ENCODE peak calls at places on chromosomes 6 and 20, in six cellular contexts. W, A, M, E, G and H are unnamed samples.

GRCh38 chr20:23050847-23051627 is 1.6 kb upstream of the THBD start:
- DNase-seq in W (peak), A (no peak), M (no peak), E (peak), G (peak), H (peak)

GRCh38 chr6:110178626-110179405 is 654 bp downstream of the WASF1 start:
- DNase-seq in W (peak), A (peak), M (peak), E (peak), G (peak), H (peak)

GRCh38 chr6:24313477-24314141 is 44.2 kb downstream of the DCDC2 start:
- DNase-seq in W (no peak), A (no peak), M (no peak), E (no peak), G (peak), H (peak)

GRCh38 chr6:164927288-164928040 is 381.9 kb downstream of the C6orf118 start:
- DNase-seq in W (peak), A (peak), M (peak), E (peak), G (peak), H (no peak)

GRCh38 chr6:167267896-167268528 is 23.1 kb upstream of the UNC93A start:
- DNase-seq in W (no peak), A (no peak), M (no peak), E (no peak), G (no peak), H (no peak)

GRCh38 chr20:38216736-38217595 is 43.6 kb downstream of the KIAA1755 start:
- DNase-seq in W (no peak), A (no peak), M (no peak), E (no peak), G (no peak), H (no peak)

GRCh38 chr6:89483111-89483720 is 50.3 kb downstream of the ANKRD6 start:
- DNase-seq in W (no peak), A (no peak), M (no peak), E (peak), G (no peak), H (no peak)

GRCh38 chr6:144394209-144394608 is 109.1 kb downstream of the UTRN start:
- DNase-seq in W (no peak), A (no peak), M (no peak), E (no peak), G (peak), H (no peak)

GRCh38 chr20:1579488-1579887 is 22.0 kb upstream of the SIRPD start:
- DNase-seq in W (no peak), A (no peak), M (no peak), E (no peak), G (no peak), H (no peak)

GRCh38 chr20:1430004-1430451 is 36.6 kb downstream of the NSFL1C start:
- DNase-seq in W (no peak), A (no peak), M (no peak), E (no peak), G (no peak), H (peak)

GRCh38 chr6:81331526-81331925 is 421.0 kb downstream of the TENT5A start:
- DNase-seq in W (no peak), A (no peak), M (no peak), E (no peak), G (peak), H (no peak)

GRCh38 chr20:53609501-53610445 is 16.1 kb upstream of the ZNF217 start:
- DNase-seq in W (peak), A (peak), M (peak), E (peak), G (no peak), H (no peak)

GRCh38 chr6:56199956-56200355 is 47.4 kb downstream of the COL21A1 start:
- DNase-seq in W (no peak), A (no peak), M (no peak), E (no peak), G (peak), H (no peak)

GRCh38 chr6:161418458-161418945 is 144.6 kb upstream of the AGPAT4 start:
- DNase-seq in W (peak), A (no peak), M (no peak), E (no peak), G (peak), H (no peak)

GRCh38 chr20:3911956-3912355 is 22.8 kb downstream of the PANK2 start:
- DNase-seq in W (peak), A (no peak), M (no peak), E (no peak), G (no peak), H (no peak)

GRCh38 chr20:2610941-2611720 is 41.3 kb upstream of the NOP56 start:
- DNase-seq in W (no peak), A (no peak), M (no peak), E (no peak), G (no peak), H (no peak)

GRCh38 chr6:142469220-142469619 is 167.4 kb downstream of the ADGRG6 start:
- DNase-seq in W (no peak), A (no peak), M (no peak), E (no peak), G (no peak), H (no peak)

GRCh38 chr6:159969204-159969912 is 476 bp downstream of the IGF2R start:
- DNase-seq in W (no peak), A (no peak), M (peak), E (peak), G (no peak), H (no peak)

GRCh38 chr20:47164076-47164634 is 192.3 kb downstream of the ZMYND8 start:
- DNase-seq in W (no peak), A (no peak), M (no peak), E (no peak), G (no peak), H (no peak)

GRCh38 chr6:40798069-40798770 is 211.1 kb upstream of the LRFN2 start:
- DNase-seq in W (no peak), A (no peak), M (no peak), E (no peak), G (no peak), H (no peak)

GRCh38 chr6:105402090-105402980 is 547 bp downstream of the PREP start:
- DNase-seq in W (peak), A (peak), M (no peak), E (no peak), G (peak), H (no peak)

GRCh38 chr20:40668449-40669228 is 20.4 kb downstream of the MAFB start:
- DNase-seq in W (no peak), A (no peak), M (no peak), E (no peak), G (peak), H (no peak)

GRCh38 chr6:168318090-168318489 is 1.5 kb downstream of the DACT2 start:
- DNase-seq in W (no peak), A (no peak), M (no peak), E (no peak), G (no peak), H (no peak)

GRCh38 chr6:50145125-50145524 is 95.4 kb upstream of the DEFB112 start:
- DNase-seq in W (peak), A (no peak), M (no peak), E (no peak), G (no peak), H (no peak)

GRCh38 chr6:130293800-130294199 is 71.0 kb upstream of the SAMD3 start:
- DNase-seq in W (peak), A (no peak), M (no peak), E (no peak), G (peak), H (no peak)

GRCh38 chr6:158819213-158819976 is at the start of gene EZR:
- DNase-seq in W (peak), A (peak), M (peak), E (peak), G (peak), H (no peak)

GRCh38 chr6:156698239-156699016 is 78.8 kb upstream of the ARID1B start:
- DNase-seq in W (no peak), A (no peak), M (no peak), E (no peak), G (no peak), H (no peak)

GRCh38 chr6:113564401-113565161 is 292.6 kb upstream of the MARCKS start:
- DNase-seq in W (no peak), A (no peak), M (no peak), E (peak), G (peak), H (no peak)

GRCh38 chr20:24950836-24951525 is 1.9 kb downstream of the CST7 start:
- DNase-seq in W (no peak), A (peak), M (no peak), E (no peak), G (no peak), H (no peak)

GRCh38 chr6:20492099-20492498 is 42.2 kb upstream of the CDKAL1 start:
- DNase-seq in W (no peak), A (no peak), M (no peak), E (no peak), G (no peak), H (no peak)

GRCh38 chr6:67888886-67889681 is 746.0 kb upstream of the ADGRB3 start:
- DNase-seq in W (peak), A (no peak), M (no peak), E (no peak), G (no peak), H (no peak)

GRCh38 chr20:40781340-40781916 is 92.4 kb upstream of the MAFB start:
- DNase-seq in W (no peak), A (no peak), M (no peak), E (no peak), G (no peak), H (no peak)

GRCh38 chr6:36624461-36625160 is 30.4 kb downstream of the SRSF3 start:
- DNase-seq in W (no peak), A (no peak), M (no peak), E (peak), G (no peak), H (no peak)

GRCh38 chr6:36627801-36628246 is 33.7 kb downstream of the SRSF3 start:
- DNase-seq in W (no peak), A (no peak), M (no peak), E (peak), G (no peak), H (no peak)

GRCh38 chr6:36625161-36625919 is 31.2 kb downstream of the SRSF3 start:
- DNase-seq in W (no peak), A (no peak), M (no peak), E (peak), G (peak), H (no peak)

GRCh38 chr6:36627141-36627540 is 33.0 kb downstream of the SRSF3 start:
- DNase-seq in W (no peak), A (no peak), M (no peak), E (peak), G (no peak), H (no peak)

GRCh38 chr6:36626636-36627035 is 32.5 kb downstream of the SRSF3 start:
- DNase-seq in W (no peak), A (no peak), M (no peak), E (peak), G (no peak), H (no peak)
- H3K27ac ChIP-seq in W (no peak), A (no peak), M (no peak), E (peak), G (no peak), H (no peak)

DNA sequence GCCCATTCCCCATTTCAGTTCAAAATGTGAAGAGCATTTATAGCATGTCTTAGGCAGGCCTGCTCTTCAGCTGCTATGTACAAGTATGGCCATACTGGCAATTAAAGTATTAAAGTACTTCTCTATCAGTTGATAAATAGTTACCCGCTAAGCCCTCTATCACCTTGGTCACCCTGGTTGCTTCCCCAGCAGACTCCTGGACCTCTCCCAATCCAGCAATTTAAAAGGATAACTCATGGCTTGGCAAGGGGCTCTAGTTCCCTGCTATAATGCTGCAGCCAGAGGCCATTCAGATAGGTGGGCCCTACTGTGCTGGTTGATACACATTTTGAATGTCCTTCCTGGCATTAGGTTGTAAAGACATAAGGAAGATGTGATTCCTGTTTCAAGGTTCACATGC is 7.0 kb downstream of the C6orf163 start:
- DNase-seq in W (no peak), A (no peak), M (no peak), E (no peak), G (no peak), H (no peak)
- H3K27ac ChIP-seq in W (no peak), A (no peak), M (no peak), E (no peak), G (no peak), H (no peak)

GRCh38 chr6:139308936-139309603 is 17.3 kb upstream of the TXLNB start:
- DNase-seq in W (no peak), A (no peak), M (no peak), E (peak), G (peak), H (no peak)

GRCh38 chr6:139313229-139313628 is 21.4 kb upstream of the TXLNB start:
- DNase-seq in W (no peak), A (no peak), M (no peak), E (no peak), G (no peak), H (no peak)

GRCh38 chr6:139313784-139314545 is 22.2 kb upstream of the TXLNB start:
- DNase-seq in W (no peak), A (no peak), M (no peak), E (no peak), G (no peak), H (no peak)

GRCh38 chr6:139308284-139308916 is 16.6 kb upstream of the TXLNB start:
- DNase-seq in W (no peak), A (no peak), M (no peak), E (no peak), G (peak), H (no peak)

DNA sequence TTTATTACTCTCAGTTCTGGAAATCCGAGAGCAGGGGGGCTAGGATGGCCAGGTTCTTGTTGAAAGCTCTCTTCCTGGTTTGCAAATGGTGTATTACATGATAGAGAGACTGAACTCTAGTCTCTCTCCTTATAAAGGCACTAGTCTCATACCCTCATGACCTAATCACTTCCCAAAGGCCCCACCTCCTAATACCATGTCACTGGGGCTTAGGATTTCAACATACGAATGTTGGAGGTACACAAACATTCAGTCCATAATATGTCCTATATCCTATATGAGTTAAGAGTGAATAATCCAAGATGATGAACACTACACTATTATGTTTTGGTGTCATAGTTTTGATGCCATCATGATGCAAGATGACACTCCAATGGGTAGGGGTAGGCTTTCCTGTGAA is 20.0 kb upstream of the TXLNB start:
- DNase-seq in W (no peak), A (no peak), M (no peak), E (no peak), G (no peak), H (no peak)
- H3K27ac ChIP-seq in W (no peak), A (no peak), M (no peak), E (no peak), G (no peak), H (no peak)

DNA sequence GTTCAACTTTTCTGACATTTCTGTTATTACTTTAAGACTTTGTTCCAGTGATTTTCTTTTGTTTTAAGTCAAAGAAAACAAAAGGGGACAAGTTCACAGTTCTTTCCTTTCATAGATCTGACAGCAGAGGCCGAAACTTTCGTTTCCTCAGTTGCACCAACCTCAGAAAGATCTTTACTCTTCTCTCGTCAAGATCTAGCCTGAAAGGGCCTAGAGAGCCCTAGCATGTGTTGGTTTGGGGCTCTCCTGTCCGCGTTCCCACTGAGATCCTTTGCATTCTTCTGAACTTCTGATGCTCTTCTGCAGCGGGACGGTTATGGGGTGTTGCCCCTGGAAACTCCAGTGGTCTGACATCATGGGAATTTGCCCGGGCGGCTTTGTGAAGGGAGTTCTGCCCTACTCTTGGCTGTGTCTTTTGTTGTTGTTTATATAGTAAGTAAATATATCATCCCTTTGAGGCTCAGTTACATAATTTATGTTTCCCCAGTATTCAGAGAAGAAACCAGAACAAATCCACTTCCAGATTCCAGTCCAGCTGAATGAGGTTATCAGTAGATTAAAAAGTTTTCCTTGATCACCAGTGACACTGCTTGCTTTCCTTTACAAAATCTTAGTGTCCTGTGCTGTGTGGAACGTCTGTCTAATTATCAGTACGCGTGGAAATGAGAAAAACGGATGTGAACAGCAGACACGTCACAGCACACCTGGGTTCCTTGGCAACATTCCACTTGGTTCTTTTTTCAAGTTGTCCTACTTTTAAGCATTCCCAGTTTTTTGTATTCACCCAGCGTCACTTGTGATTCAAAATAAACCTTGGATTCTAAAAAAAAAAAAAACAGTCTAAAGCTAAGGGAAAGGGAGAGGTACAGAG is 129.2 kb downstream of the SASH1 start:
- DNase-seq in W (no peak), A (no peak), M (no peak), E (no peak), G (peak), H (no peak)
- H3K27ac ChIP-seq in W (no peak), A (no peak), M (no peak), E (peak), G (peak), H (no peak)

GRCh38 chr6:38713812-38714211 is 1.3 kb upstream of the DNAH8 start:
- DNase-seq in W (no peak), A (peak), M (peak), E (no peak), G (no peak), H (no peak)
- H3K27ac ChIP-seq in W (no peak), A (no peak), M (no peak), E (no peak), G (no peak), H (no peak)

GRCh38 chr20:46058656-46059281 is 29.8 kb downstream of the SLC12A5 start:
- DNase-seq in W (no peak), A (no peak), M (no peak), E (no peak), G (no peak), H (no peak)

GRCh38 chr20:46056027-46056833 is 27.2 kb downstream of the SLC12A5 start:
- DNase-seq in W (no peak), A (no peak), M (no peak), E (no peak), G (no peak), H (no peak)

GRCh38 chr20:46057856-46058655 is 29.0 kb downstream of the SLC12A5 start:
- DNase-seq in W (no peak), A (no peak), M (no peak), E (peak), G (peak), H (no peak)

GRCh38 chr20:46055269-46055668 is 26.3 kb downstream of the SLC12A5 start:
- DNase-seq in W (no peak), A (no peak), M (no peak), E (no peak), G (no peak), H (no peak)

DNA sequence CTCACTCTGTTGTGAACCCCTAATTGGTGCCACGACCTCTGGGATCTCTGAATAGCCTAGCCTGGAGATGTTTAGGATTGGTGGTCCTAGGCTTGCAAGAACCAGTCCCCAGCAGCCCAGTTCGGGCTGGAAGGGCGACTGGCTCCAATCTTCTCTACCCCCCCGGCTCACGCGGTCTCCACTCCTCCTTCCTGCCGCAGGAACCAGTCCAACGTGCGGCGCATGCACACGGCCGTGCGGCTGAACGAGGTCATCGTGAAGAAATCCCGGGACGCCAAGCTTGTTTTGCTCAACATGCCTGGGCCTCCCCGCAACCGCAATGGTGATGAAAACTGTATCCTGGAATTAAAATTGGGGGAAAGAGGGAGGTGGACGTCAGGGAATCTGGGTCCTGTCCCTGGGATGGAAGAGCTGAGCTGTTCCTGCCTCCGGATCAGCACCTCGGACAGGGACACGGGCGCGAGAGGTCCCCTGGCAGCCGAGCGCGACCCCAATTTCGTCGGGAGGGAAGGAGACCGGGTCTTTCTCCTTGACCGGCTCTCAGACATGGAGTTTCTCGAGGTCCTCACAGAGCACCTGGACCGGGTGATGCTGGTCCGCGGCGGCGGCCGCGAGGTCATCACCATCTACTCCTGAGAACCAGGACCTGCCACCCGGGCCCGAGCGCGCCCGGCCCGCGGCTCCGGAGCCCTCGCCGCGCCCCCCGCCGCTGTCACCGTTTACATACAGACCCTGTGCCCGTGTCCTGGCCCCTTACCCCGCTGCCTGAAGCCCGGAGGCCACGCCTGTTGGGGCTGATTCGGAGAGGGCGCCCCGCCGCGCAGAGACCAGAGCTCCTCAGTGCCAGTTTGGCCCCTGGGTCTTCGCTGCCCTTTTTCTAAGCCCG is 28.2 kb downstream of the SLC12A5 start:
- DNase-seq in W (peak), A (no peak), M (no peak), E (peak), G (no peak), H (no peak)
- H3K27ac ChIP-seq in W (no peak), A (no peak), M (no peak), E (no peak), G (no peak), H (no peak)

GRCh38 chr6:152129606-152130249 is 322.2 kb downstream of the ESR1 start:
- DNase-seq in W (no peak), A (no peak), M (no peak), E (no peak), G (no peak), H (no peak)
- H3K27ac ChIP-seq in W (no peak), A (no peak), M (no peak), E (peak), G (no peak), H (peak)